ENCODE peak calls at places on chromosomes 11 and 22, in five cellular contexts. Q is PC-3; K is CD4-positive, CD25-positive, alpha-beta regulatory T cell; X is tibial nerve; H is iPS DF 6.9. D is an unnamed sample.

GRCh38 chr11:69102732-69103615 is 52.8 kb upstream of the SMIM38 start:
- DNase-seq in Q (peak), K (no peak), H (no peak), X (no peak), D (no peak)

GRCh38 chr22:46528121-46528610 is 9.3 kb downstream of the CELSR1 start:
- DNase-seq in Q (peak), H (no peak), X (no peak), K (no peak), D (no peak)

GRCh38 chr22:36763576-36763975 is 12.3 kb downstream of the IFT27 start:
- DNase-seq in X (no peak), H (no peak), K (no peak), Q (peak), D (no peak)

GRCh38 chr11:42524534-42525227 is 787.1 kb upstream of the API5 start:
- DNase-seq in X (no peak), Q (peak), K (peak), H (peak), D (peak)

GRCh38 chr22:27885977-27886842 is 32.8 kb downstream of the PITPNB start:
- DNase-seq in X (peak), H (no peak), Q (peak), K (peak), D (no peak)

GRCh38 chr22:39174498-39175120 is 22.1 kb upstream of the CBX7 start:
- DNase-seq in K (peak), X (peak), Q (peak), H (peak), D (no peak)

GRCh38 chr11:78742430-78742829 is 167.8 kb upstream of the NARS2 start:
- DNase-seq in Q (peak), X (no peak), H (no peak), K (no peak), D (no peak)

GRCh38 chr11:84580338-84580737 is 1046.8 kb downstream of the DLG2 start:
- DNase-seq in X (no peak), Q (no peak), K (no peak), H (no peak), D (no peak)

GRCh38 chr11:108324587-108324986 is 101.7 kb downstream of the ATM start:
- DNase-seq in Q (peak), K (no peak), X (no peak), H (no peak), D (no peak)

GRCh38 chr11:1505480-1505879 is 18.9 kb upstream of the MOB2 start:
- DNase-seq in X (no peak), K (no peak), Q (no peak), H (peak), D (no peak)

GRCh38 chr11:93000511-93001476 is 31.3 kb downstream of the MTNR1B start:
- DNase-seq in X (no peak), H (no peak), Q (peak), K (no peak), D (no peak)

GRCh38 chr11:126949066-126949945 is 51.3 kb downstream of the KIRREL3 start:
- DNase-seq in Q (no peak), K (no peak), X (no peak), H (no peak), D (peak)

GRCh38 chr11:8298801-8299786 is 35.4 kb upstream of the LMO1 start:
- DNase-seq in H (no peak), Q (no peak), K (no peak), X (no peak), D (no peak)

GRCh38 chr22:38104084-38104483 is 6.4 kb downstream of the BAIAP2L2 start:
- DNase-seq in K (no peak), H (no peak), X (no peak), Q (peak), D (no peak)

GRCh38 chr11:9823439-9823838 is 159.6 kb downstream of the SWAP70 start:
- DNase-seq in K (no peak), H (no peak), Q (no peak), X (no peak), D (no peak)

GRCh38 chr11:7030836-7031235 is 10.6 kb downstream of the NLRP14 start:
- DNase-seq in H (no peak), Q (no peak), X (no peak), K (no peak), D (no peak)

GRCh38 chr22:37070334-37070733 is 18.8 kb downstream of the KCTD17 start:
- DNase-seq in H (no peak), K (no peak), Q (no peak), X (no peak), D (no peak)

GRCh38 chr22:40855960-40856512 is 403 bp downstream of the ST13 start:
- DNase-seq in H (no peak), K (peak), Q (no peak), X (no peak), D (peak)

GRCh38 chr11:35185696-35186095 is 46.7 kb downstream of the CD44 start:
- DNase-seq in Q (no peak), K (no peak), H (no peak), X (no peak), D (no peak)

GRCh38 chr22:49192857-49193250 is 634.8 kb downstream of the BRD1 start:
- DNase-seq in Q (no peak), X (no peak), K (no peak), H (no peak), D (no peak)

GRCh38 chr22:22386602-22387385 is 121.7 kb downstream of the ZNF280B start:
- DNase-seq in K (no peak), X (no peak), Q (no peak), H (no peak), D (no peak)

GRCh38 chr11:125132071-125132470 is 20.6 kb upstream of the TMEM218 start:
- DNase-seq in Q (no peak), X (no peak), H (no peak), K (no peak), D (no peak)

GRCh38 chr11:9130297-9130696 is 38.9 kb upstream of the SCUBE2 start:
- DNase-seq in X (no peak), Q (no peak), H (no peak), K (no peak), D (no peak)

GRCh38 chr11:118277312-118277711 is 13.2 kb upstream of the MPZL2 start:
- DNase-seq in X (no peak), K (peak), Q (peak), H (no peak), D (no peak)

GRCh38 chr11:113375402-113375801 is 12.2 kb upstream of the ANKK1 start:
- DNase-seq in K (no peak), Q (no peak), H (no peak), X (no peak), D (no peak)

GRCh38 chr11:58637367-58637766 is 14.9 kb downstream of the CNTF start:
- DNase-seq in Q (no peak), H (no peak), K (no peak), X (no peak), D (no peak)

DNA sequence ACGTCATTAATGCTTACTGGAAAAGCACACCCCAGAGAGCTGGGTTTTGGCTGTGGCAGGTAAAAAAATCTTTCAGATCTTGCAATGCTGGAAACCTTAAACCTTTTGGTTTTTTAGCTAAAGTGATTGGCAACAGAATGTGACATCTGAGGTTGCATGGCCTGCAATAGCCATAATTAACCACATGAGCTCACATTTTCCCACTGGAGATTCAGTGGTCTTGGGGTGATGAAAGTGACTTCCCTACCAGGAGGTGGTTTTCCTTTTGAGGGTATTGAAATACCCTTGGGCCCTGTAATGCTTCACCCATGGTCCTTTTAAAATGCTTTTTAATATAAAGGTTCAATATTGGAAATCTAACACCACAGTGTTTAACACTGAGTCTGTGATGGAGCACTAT is 192.8 kb downstream of the WNT11 start:
- DNase-seq in X (no peak), Q (no peak), K (no peak), H (no peak), D (no peak)
- H3K27ac ChIP-seq in X (no peak), Q (no peak), K (no peak), H (no peak), D (no peak)

GRCh38 chr22:19867617-19868016 is 12.9 kb upstream of the GNB1L start:
- DNase-seq in X (peak), Q (no peak), H (no peak), K (no peak), D (no peak)
- H3K27ac ChIP-seq in X (no peak), Q (no peak), H (no peak), K (no peak), D (no peak)

DNA sequence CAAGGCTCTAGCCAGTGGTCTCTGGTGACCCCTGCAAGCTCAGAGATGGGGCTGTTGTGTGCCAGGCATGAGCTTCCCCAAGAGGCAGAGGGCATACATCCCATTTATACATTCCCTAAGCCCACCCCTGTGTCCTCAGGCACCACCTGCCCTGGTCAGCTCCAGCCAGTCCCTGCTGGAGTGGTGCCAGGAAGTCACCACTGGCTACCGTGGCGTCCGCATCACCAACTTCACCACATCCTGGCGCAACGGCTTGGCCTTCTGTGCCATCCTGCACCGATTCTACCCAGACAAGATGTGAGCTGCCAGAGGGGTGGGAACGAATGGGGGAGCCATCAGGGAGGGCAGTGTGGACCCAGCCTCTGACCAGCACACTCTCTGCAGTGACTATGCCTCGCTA is 8.2 kb downstream of the EHBP1L1 start:
- DNase-seq in H (no peak), Q (no peak), X (no peak), K (no peak), D (no peak)
- H3K27ac ChIP-seq in H (no peak), Q (no peak), X (no peak), K (no peak), D (no peak)

GRCh38 chr11:61820174-61820573 is 3.4 kb upstream of the FADS1 start:
- DNase-seq in H (no peak), Q (peak), K (no peak), X (no peak), D (no peak)
- H3K27ac ChIP-seq in H (no peak), Q (peak), K (no peak), X (no peak), D (no peak)

GRCh38 chr22:23509571-23510302 is 70.4 kb downstream of the IGLL1 start:
- DNase-seq in X (no peak), K (no peak), H (no peak), Q (no peak), D (no peak)
- H3K27ac ChIP-seq in X (no peak), K (no peak), H (no peak), Q (no peak), D (no peak)

GRCh38 chr11:85628771-85629341 is 463 bp downstream of the TMEM126B start:
- DNase-seq in H (no peak), K (no peak), X (no peak), Q (no peak), D (no peak)
- H3K27ac ChIP-seq in H (no peak), K (peak), X (peak), Q (peak), D (peak)

GRCh38 chr11:13117344-13117743 is 108.2 kb downstream of the RASSF10 start:
- DNase-seq in K (no peak), Q (peak), H (no peak), X (no peak), D (no peak)

GRCh38 chr11:13116491-13116890 is 107.4 kb downstream of the RASSF10 start:
- DNase-seq in Q (no peak), X (no peak), H (no peak), K (no peak), D (no peak)

GRCh38 chr11:13118194-13118593 is 109.1 kb downstream of the RASSF10 start:
- DNase-seq in H (no peak), X (no peak), K (no peak), Q (peak), D (no peak)

GRCh38 chr11:13111813-13112130 is 102.7 kb downstream of the RASSF10 start:
- DNase-seq in Q (no peak), H (no peak), K (no peak), X (no peak), D (no peak)

DNA sequence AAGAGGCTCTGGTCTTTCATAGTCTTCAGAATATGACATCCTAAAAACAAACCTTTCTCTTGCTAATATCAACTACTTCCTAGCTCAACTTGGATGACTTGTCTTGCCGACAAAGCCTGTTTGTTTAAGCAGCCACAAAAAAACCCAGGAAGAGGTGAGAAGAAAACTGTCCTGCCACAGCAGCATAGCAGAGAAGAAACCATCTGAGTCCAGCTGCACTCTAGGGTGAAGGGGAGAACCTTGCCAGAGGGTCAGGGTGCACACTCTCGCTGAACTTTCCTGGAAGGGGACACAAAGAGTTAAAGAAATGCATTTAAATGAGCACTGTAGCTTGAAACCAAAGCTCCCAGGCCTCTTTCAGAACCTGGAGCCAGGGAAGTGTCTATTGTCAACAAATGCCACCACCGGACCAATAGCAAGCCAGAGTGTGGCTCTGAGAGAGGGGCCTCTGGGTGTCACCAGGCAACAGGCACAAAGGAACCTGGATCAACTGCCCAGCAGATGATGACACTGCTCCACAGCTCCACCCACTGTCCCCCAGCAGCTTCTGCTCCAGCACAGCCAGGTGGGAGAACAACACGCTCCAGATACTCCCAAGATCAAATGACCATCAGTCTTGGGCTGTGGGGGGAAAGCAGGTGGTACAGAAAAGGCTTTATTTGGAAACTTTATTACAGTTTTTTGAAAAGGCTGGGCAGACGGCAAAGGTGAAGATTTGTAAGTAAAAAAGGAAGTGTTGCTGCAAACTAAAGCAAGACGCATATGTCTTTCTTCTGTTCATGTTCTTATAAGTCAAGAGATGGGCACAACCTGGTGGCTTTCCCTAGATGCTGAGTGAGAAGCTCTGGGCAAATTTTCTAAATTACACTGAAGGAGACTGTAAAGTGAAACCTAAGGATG is 105.7 kb downstream of the RASSF10 start:
- DNase-seq in X (no peak), K (no peak), Q (peak), H (peak), D (no peak)
- H3K27ac ChIP-seq in X (no peak), K (no peak), Q (no peak), H (no peak), D (peak)